ENCODE peak calls at places on chromosomes 16 and 17, in six cellular contexts. G is mucosa of descending colon, O is cardiac fibroblast, F is nephron progenitor cell, W is keratinocyte, R is GM12865. K is an unnamed sample.
A peak's percentile ranks its signal among the peaks of the same experiment; 100 is the strongest.

GRCh38 chr16:2079991-2080390 is 32.2 kb downstream of the TSC2 start:
- DNase-seq in W (no peak), F (no peak), G (no peak), R (no peak), O (no peak), K (no peak)

GRCh38 chr16:57185446-57185944 is 344 bp downstream of the PSME3IP1 start:
- DNase-seq in R (no peak), O (peak; percentile 69), G (no peak), W (no peak), F (peak; percentile 38), K (no peak)

GRCh38 chr16:65532846-65533245 is 411.0 kb upstream of the CDH11 start:
- DNase-seq in W (no peak), G (no peak), R (no peak), F (no peak), O (no peak), K (no peak)

GRCh38 chr17:67359960-67360817 is 6.2 kb downstream of the PSMD12 start:
- DNase-seq in G (no peak), R (peak; percentile 53), W (no peak), F (no peak), O (peak; percentile 39), K (no peak)

GRCh38 chr17:18225562-18226283 is at the start of gene LLGL1:
- DNase-seq in W (no peak), F (no peak), O (peak; percentile 15), R (no peak), G (peak; percentile 66), K (no peak)

GRCh38 chr17:45144199-45145034 is 3.9 kb upstream of the HEXIM1 start:
- DNase-seq in G (peak; percentile 74), W (no peak), O (no peak), F (no peak), R (no peak), K (no peak)

GRCh38 chr17:41754066-41754465 is 19.6 kb upstream of the HAP1 start:
- DNase-seq in W (no peak), F (no peak), O (no peak), G (no peak), R (no peak), K (no peak)

GRCh38 chr17:50841949-50842354 is 6.6 kb downstream of the WFIKKN2 start:
- DNase-seq in R (peak; percentile 67), W (no peak), F (peak; percentile 83), G (peak; percentile 86), O (peak; percentile 76), K (peak; percentile 84)

GRCh38 chr17:6313835-6314234 is 121.1 kb downstream of the AIPL1 start:
- DNase-seq in O (no peak), R (no peak), F (no peak), G (no peak), W (no peak), K (no peak)

GRCh38 chr17:42618442-42619150 is 9.1 kb downstream of the TUBG1 start:
- DNase-seq in F (peak; percentile 19), G (peak; percentile 54), O (peak; percentile 23), W (no peak), R (peak; percentile 97), K (no peak)

GRCh38 chr16:12002447-12003006 is 26.0 kb downstream of the SNX29 start:
- DNase-seq in R (no peak), F (no peak), O (peak; percentile 93), W (no peak), G (no peak), K (no peak)

GRCh38 chr16:4594433-4595410 is 20.0 kb downstream of the UBALD1 start:
- DNase-seq in F (no peak), O (no peak), R (no peak), G (no peak), W (no peak), K (no peak)

GRCh38 chr17:32552280-32552679 is 65.5 kb downstream of the CDK5R1 start:
- DNase-seq in W (no peak), R (no peak), F (no peak), O (no peak), G (no peak), K (no peak)

GRCh38 chr16:61391835-61392234 is 644.4 kb downstream of the CDH8 start:
- DNase-seq in R (no peak), G (no peak), W (no peak), F (no peak), O (no peak), K (no peak)

GRCh38 chr17:8719291-8720246 is 25.1 kb downstream of the CCDC42 start:
- DNase-seq in W (no peak), G (no peak), F (no peak), R (no peak), O (no peak), K (no peak)

GRCh38 chr17:50604470-50604869 is 30.2 kb upstream of the ABCC3 start:
- DNase-seq in G (peak; percentile 47), W (no peak), R (no peak), F (no peak), O (peak; percentile 94), K (no peak)

GRCh38 chr17:48553190-48553547 is 8.3 kb upstream of the HOXB2 start:
- DNase-seq in F (no peak), W (no peak), G (no peak), O (no peak), R (no peak), K (no peak)

GRCh38 chr16:71552698-71553503 is 24.0 kb downstream of the TAT start:
- DNase-seq in G (no peak), O (no peak), W (no peak), R (no peak), F (no peak), K (no peak)

GRCh38 chr17:14014647-14015046 is 54.7 kb upstream of the COX10 start:
- DNase-seq in O (peak; percentile 15), R (no peak), F (no peak), W (no peak), G (no peak), K (no peak)

GRCh38 chr17:36532435-36532975 is 2.2 kb downstream of the MYO19 start:
- DNase-seq in F (no peak), G (no peak), R (no peak), O (no peak), W (no peak), K (no peak)

GRCh38 chr16:4682616-4683254 is 10.6 kb upstream of the NUDT16L1 start:
- DNase-seq in G (peak; percentile 64), W (no peak), F (peak; percentile 77), O (no peak), R (no peak), K (no peak)

GRCh38 chr17:18184143-18185007 is 747 bp downstream of the ALKBH5 start:
- DNase-seq in G (peak; percentile 65), O (peak; percentile 31), R (peak; percentile 64), F (peak; percentile 49), W (no peak), K (no peak)

GRCh38 chr17:58272367-58273280 is 8.1 kb downstream of the MPO start:
- DNase-seq in F (no peak), R (no peak), W (no peak), G (no peak), O (no peak), K (no peak)

GRCh38 chr17:3828151-3828851 is 17.7 kb downstream of the NCBP3 start:
- DNase-seq in O (peak; percentile 17), G (no peak), W (no peak), F (no peak), R (no peak), K (no peak)

GRCh38 chr17:79182176-79183160 is 107.8 kb downstream of the ENGASE start:
- DNase-seq in G (no peak), W (no peak), R (no peak), O (no peak), F (peak; percentile 48), K (no peak)

GRCh38 chr17:79180358-79181005 is 105.9 kb downstream of the ENGASE start:
- DNase-seq in R (no peak), O (no peak), F (no peak), G (no peak), W (no peak), K (no peak)

GRCh38 chr17:79185671-79186070 is 111.0 kb downstream of the ENGASE start:
- DNase-seq in O (no peak), R (no peak), G (no peak), W (no peak), F (no peak), K (no peak)

GRCh38 chr17:79186406-79186805 is 111.8 kb downstream of the ENGASE start:
- DNase-seq in O (no peak), R (no peak), W (no peak), F (no peak), G (no peak), K (no peak)

GRCh38 chr17:79183221-79184158 is 108.9 kb downstream of the ENGASE start:
- DNase-seq in W (no peak), F (peak; percentile 75), G (no peak), R (no peak), O (no peak), K (no peak)
- TF ChIP-seq CTCF in W (peak; percentile 39), F (no peak), G (no peak), R (no peak), O (no peak), K (peak; percentile 21)

GRCh38 chr17:7502987-7503386 is 18.8 kb downstream of the POLR2A start:
- DNase-seq in R (no peak), O (no peak), F (no peak), G (no peak), W (no peak), K (no peak)
- TF ChIP-seq CTCF in R (peak; percentile 5), O (peak; percentile 20), F (no peak), G (no peak), W (peak; percentile 43), K (peak; percentile 54)

GRCh38 chr16:51039638-51040331 is 111.3 kb downstream of the SALL1 start:
- DNase-seq in R (no peak), O (no peak), F (no peak), W (no peak), G (no peak), K (no peak)
- TF ChIP-seq CTCF in R (no peak), O (no peak), F (no peak), W (no peak), G (no peak), K (no peak)

DNA sequence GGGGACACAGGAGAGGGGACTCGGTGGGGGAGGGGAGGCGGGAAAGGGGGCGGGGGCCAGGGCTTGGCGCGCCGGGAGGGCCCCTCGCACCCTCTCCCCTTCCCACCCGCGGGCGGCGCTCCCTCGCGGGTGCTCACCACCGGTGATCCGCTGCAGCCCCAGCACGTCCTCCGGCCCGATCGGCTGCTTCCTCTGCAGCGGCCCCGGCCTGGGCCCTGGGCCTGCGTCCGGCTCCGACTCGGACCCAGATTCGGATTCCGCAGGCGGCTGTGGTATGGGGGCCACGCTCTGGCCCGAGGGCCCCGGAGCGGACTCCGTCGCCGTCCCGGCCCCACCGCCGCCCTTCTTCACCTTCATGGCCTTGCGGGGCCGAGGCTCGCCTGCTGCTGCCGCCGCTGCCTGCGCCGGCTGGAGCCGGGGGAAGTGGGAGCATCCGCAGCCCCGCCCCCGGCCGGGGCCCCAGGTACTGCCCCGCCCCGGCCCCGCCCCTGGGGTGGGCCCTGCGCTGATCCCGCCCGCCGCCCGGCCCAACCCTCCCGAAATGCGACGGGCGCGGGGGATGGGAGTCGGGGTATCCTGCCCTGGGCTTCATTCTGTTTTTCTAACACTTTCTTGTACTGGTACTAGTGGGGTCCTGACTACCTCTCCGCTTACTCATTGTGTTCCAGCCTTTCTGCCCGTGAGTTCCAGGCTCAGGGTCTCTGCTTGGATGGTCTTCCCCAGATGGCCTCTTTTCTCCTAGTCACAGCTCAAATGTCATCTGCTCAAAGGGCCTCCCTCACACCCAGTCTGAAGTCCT is at the start of gene UNC119:
- DNase-seq in F (peak; percentile 90), G (peak; percentile 90), O (peak; percentile 72), R (peak; percentile 84), W (no peak), K (peak; percentile 84)
- TF ChIP-seq CTCF in F (no peak), G (no peak), O (no peak), R (no peak), W (no peak), K (no peak)

GRCh38 chr17:39069114-39069756 is 82.2 kb downstream of the PLXDC1 start:
- DNase-seq in W (no peak), R (peak; percentile 60), F (no peak), O (peak; percentile 74), G (no peak), K (no peak)
- TF ChIP-seq CTCF in W (peak; percentile 76), R (peak; percentile 66), F (peak; percentile 40), O (peak; percentile 78), G (no peak), K (peak; percentile 70)

K was measured in type B pancreatic cell.